ENCODE peak calls at places on chromosomes 16 and 17, in five cellular contexts. N is NCI-H1436, T is ELR, M is esophagus squamous epithelium, Z is NCI-H774. J is an unnamed sample.

GRCh38 chr17:75683467-75684041 is 16.4 kb downstream of the SAP30BP start:
- DNase-seq in T (peak; percentile 96), N (no peak), M (no peak), Z (no peak), J (no peak)

GRCh38 chr16:22071352-22071923 is 20.9 kb upstream of the VWA3A start:
- DNase-seq in T (no peak), Z (no peak), M (no peak), N (no peak), J (no peak)

GRCh38 chr17:78541488-78542237 is 35.5 kb downstream of the DNAH17 start:
- DNase-seq in T (no peak), Z (no peak), M (no peak), N (no peak), J (no peak)

GRCh38 chr17:2085648-2085949 is 30.7 kb downstream of the HIC1 start:
- DNase-seq in M (no peak), T (peak; percentile 35), Z (no peak), N (no peak), J (no peak)

GRCh38 chr16:66923866-66924265 is 1.5 kb downstream of the RRAD start:
- DNase-seq in Z (no peak), T (no peak), N (no peak), M (no peak), J (no peak)

GRCh38 chr16:80573700-80574120 is 32.9 kb downstream of the DYNLRB2 start:
- DNase-seq in T (no peak), Z (no peak), M (no peak), N (no peak), J (no peak)

GRCh38 chr16:87435399-87436224 is 43.5 kb downstream of the MAP1LC3B start:
- DNase-seq in T (peak; percentile 90), N (no peak), Z (no peak), M (no peak), J (no peak)

GRCh38 chr17:50693041-50693682 is 14.6 kb downstream of the ANKRD40 start:
- DNase-seq in T (peak; percentile 33), N (no peak), M (no peak), Z (no peak), J (no peak)

GRCh38 chr16:30941600-30942420 is 7.1 kb upstream of the ORAI3 start:
- DNase-seq in M (no peak), T (peak; percentile 82), N (peak; percentile 47), Z (peak; percentile 56), J (no peak)

GRCh38 chr16:81940781-81941560 is 70.3 kb downstream of the SDR42E1 start:
- DNase-seq in T (peak; percentile 64), N (peak; percentile 41), M (no peak), Z (no peak), J (no peak)

GRCh38 chr16:24853830-24854229 is 8.1 kb downstream of the SLC5A11 start:
- DNase-seq in Z (no peak), N (no peak), T (peak; percentile 87), M (no peak), J (no peak)

GRCh38 chr16:88921603-88921995 is 55.1 kb upstream of the PABPN1L start:
- DNase-seq in Z (no peak), T (no peak), N (no peak), M (no peak), J (no peak)

GRCh38 chr16:81541314-81541713 is 96.7 kb downstream of the CMIP start:
- DNase-seq in Z (no peak), N (no peak), T (no peak), M (no peak), J (no peak)

GRCh38 chr16:50259334-50260205 is 6.8 kb upstream of the ADCY7 start:
- DNase-seq in M (no peak), Z (peak; percentile 19), T (no peak), N (no peak), J (no peak)

GRCh38 chr17:79269620-79270019 is 195.0 kb downstream of the ENGASE start:
- DNase-seq in M (no peak), N (no peak), T (no peak), Z (no peak), J (no peak)

GRCh38 chr17:79629548-79630049 is 18.7 kb upstream of the RBFOX3 start:
- DNase-seq in N (no peak), M (no peak), T (no peak), Z (no peak), J (no peak)

GRCh38 chr16:59113009-59113408 is 378.9 kb upstream of the GOT2 start:
- DNase-seq in N (no peak), T (no peak), Z (no peak), M (no peak), J (no peak)